ENCODE peak calls at places on chromosomes 11 and 22, in nine cellular contexts. One of them, this sample, is unnamed.

GRCh38 chr11:57311109-57311936 is 13.4 kb downstream of the TNKS1BP1 start:
- DNase-seq in fibroblast of lung: peak; percentile 99
- DNase-seq in A549: peak; percentile 98
- DNase-seq in BE2C: peak; percentile 88
- DNase-seq in ovary: peak; percentile 94
- DNase-seq in tibial nerve: peak; percentile 93
- DNase-seq in IMR-90: peak; percentile 97
- DNase-seq in colonic mucosa: peak; percentile 94
- DNase-seq in Caco-2: peak; percentile 94
- DNase-seq in this sample: peak; percentile 94

GRCh38 chr22:46983046-46983445 is 220.6 kb downstream of the TBC1D22A start:
- DNase-seq in fibroblast of lung: no peak
- DNase-seq in A549: no peak
- DNase-seq in BE2C: no peak
- DNase-seq in ovary: no peak
- DNase-seq in tibial nerve: no peak
- DNase-seq in IMR-90: no peak
- DNase-seq in colonic mucosa: no peak
- DNase-seq in Caco-2: no peak
- DNase-seq in this sample: no peak

GRCh38 chr11:59208956-59209355 is 3.8 kb downstream of the MPEG1 start:
- DNase-seq in fibroblast of lung: no peak
- DNase-seq in A549: no peak
- DNase-seq in BE2C: no peak
- DNase-seq in ovary: no peak
- DNase-seq in tibial nerve: no peak
- DNase-seq in IMR-90: peak; percentile 64
- DNase-seq in colonic mucosa: no peak
- DNase-seq in Caco-2: no peak
- DNase-seq in this sample: no peak

GRCh38 chr11:73982595-73982989 is at the start of gene UCP2:
- DNase-seq in fibroblast of lung: peak; percentile 73
- DNase-seq in A549: peak; percentile 81
- DNase-seq in BE2C: peak; percentile 97
- DNase-seq in ovary: peak; percentile 80
- DNase-seq in tibial nerve: peak; percentile 77
- DNase-seq in IMR-90: peak; percentile 73
- DNase-seq in colonic mucosa: no peak
- DNase-seq in Caco-2: peak; percentile 96
- DNase-seq in this sample: peak; percentile 91

GRCh38 chr11:86795962-86796361 is 4.4 kb upstream of the PRSS23 start:
- DNase-seq in fibroblast of lung: no peak
- DNase-seq in A549: no peak
- DNase-seq in BE2C: no peak
- DNase-seq in ovary: no peak
- DNase-seq in tibial nerve: no peak
- DNase-seq in IMR-90: no peak
- DNase-seq in colonic mucosa: no peak
- DNase-seq in Caco-2: peak; percentile 77
- DNase-seq in this sample: no peak

GRCh38 chr11:119509277-119509841 is 86.4 kb upstream of the THY1 start:
- DNase-seq in fibroblast of lung: peak; percentile 60
- DNase-seq in A549: no peak
- DNase-seq in BE2C: no peak
- DNase-seq in ovary: no peak
- DNase-seq in tibial nerve: no peak
- DNase-seq in IMR-90: peak; percentile 21
- DNase-seq in colonic mucosa: no peak
- DNase-seq in Caco-2: no peak
- DNase-seq in this sample: no peak

GRCh38 chr11:20161230-20161918 is 1.1 kb upstream of the DBX1 start:
- DNase-seq in fibroblast of lung: no peak
- DNase-seq in A549: no peak
- DNase-seq in BE2C: peak; percentile 77
- DNase-seq in ovary: no peak
- DNase-seq in tibial nerve: no peak
- DNase-seq in IMR-90: no peak
- DNase-seq in colonic mucosa: no peak
- DNase-seq in Caco-2: no peak
- DNase-seq in this sample: no peak

GRCh38 chr11:78221396-78222315 is 32.9 kb downstream of the USP35 start:
- DNase-seq in fibroblast of lung: no peak
- DNase-seq in A549: no peak
- DNase-seq in BE2C: no peak
- DNase-seq in ovary: no peak
- DNase-seq in tibial nerve: no peak
- DNase-seq in IMR-90: no peak
- DNase-seq in colonic mucosa: peak; percentile 13
- DNase-seq in Caco-2: no peak
- DNase-seq in this sample: no peak

GRCh38 chr11:72621008-72621610 is 53.1 kb downstream of the PDE2A start:
- DNase-seq in fibroblast of lung: no peak
- DNase-seq in A549: no peak
- DNase-seq in BE2C: no peak
- DNase-seq in ovary: no peak
- DNase-seq in tibial nerve: no peak
- DNase-seq in IMR-90: no peak
- DNase-seq in colonic mucosa: no peak
- DNase-seq in Caco-2: no peak
- DNase-seq in this sample: no peak

GRCh38 chr11:86916330-86916729 is 38.9 kb downstream of the FZD4 start:
- DNase-seq in fibroblast of lung: peak; percentile 66
- DNase-seq in A549: peak; percentile 60
- DNase-seq in BE2C: no peak
- DNase-seq in ovary: no peak
- DNase-seq in tibial nerve: peak; percentile 17
- DNase-seq in IMR-90: peak; percentile 76
- DNase-seq in colonic mucosa: no peak
- DNase-seq in Caco-2: no peak
- DNase-seq in this sample: no peak

GRCh38 chr11:46407635-46408034 is 16.1 kb upstream of the CHRM4 start:
- DNase-seq in fibroblast of lung: no peak
- DNase-seq in A549: no peak
- DNase-seq in BE2C: no peak
- DNase-seq in ovary: no peak
- DNase-seq in tibial nerve: no peak
- DNase-seq in IMR-90: no peak
- DNase-seq in colonic mucosa: no peak
- DNase-seq in Caco-2: no peak
- DNase-seq in this sample: no peak

DNA sequence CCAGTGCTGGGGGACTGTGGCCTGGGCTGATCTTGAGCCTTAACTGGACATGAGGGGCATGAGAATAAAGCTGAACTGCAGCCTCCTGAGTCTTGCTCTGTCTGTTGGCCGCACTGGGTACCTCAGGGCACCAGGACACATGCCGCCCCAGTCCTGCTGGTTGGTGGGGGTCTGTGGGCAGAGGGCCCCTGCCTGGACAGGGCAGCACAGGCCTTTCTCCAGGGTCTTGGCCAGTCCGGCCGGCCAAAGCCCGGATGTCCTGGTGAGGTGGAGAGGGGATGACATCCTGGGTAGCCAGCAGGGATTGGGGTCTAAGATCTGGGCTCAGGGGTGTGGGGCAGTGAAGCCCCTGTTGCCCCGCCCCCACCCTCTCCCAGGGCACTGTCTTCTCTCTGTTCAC is 1.5 kb upstream of the RPS6KA4 start:
- DNase-seq in fibroblast of lung: no peak
- DNase-seq in A549: no peak
- DNase-seq in BE2C: no peak
- DNase-seq in ovary: no peak
- DNase-seq in tibial nerve: no peak
- DNase-seq in IMR-90: no peak
- DNase-seq in colonic mucosa: no peak
- DNase-seq in Caco-2: no peak
- DNase-seq in this sample: no peak
- H3K4me1 ChIP-seq in fibroblast of lung: peaks cover 20% of the 10 kb centered on the region
- H3K4me1 ChIP-seq in A549: peaks cover 50% of the 10 kb centered on the region
- H3K4me1 ChIP-seq in BE2C: peaks cover 4% of the 10 kb centered on the region
- H3K4me1 ChIP-seq in ovary: peaks cover 15% of the 10 kb centered on the region
- H3K4me1 ChIP-seq in tibial nerve: peaks cover 32% of the 10 kb centered on the region
- H3K4me1 ChIP-seq in IMR-90: peaks cover 27% of the 10 kb centered on the region
- H3K4me1 ChIP-seq in colonic mucosa: peaks cover 23% of the 10 kb centered on the region
- H3K4me1 ChIP-seq in Caco-2: peaks cover 46% of the 10 kb centered on the region
- H3K4me1 ChIP-seq in this sample: peaks cover 19% of the 10 kb centered on the region

GRCh38 chr11:27040302-27041115 is at the start of gene BBOX1:
- DNase-seq in fibroblast of lung: no peak
- DNase-seq in A549: no peak
- DNase-seq in BE2C: peak; percentile 3
- DNase-seq in ovary: no peak
- DNase-seq in tibial nerve: no peak
- DNase-seq in IMR-90: no peak
- DNase-seq in colonic mucosa: no peak
- DNase-seq in Caco-2: no peak
- DNase-seq in this sample: no peak

GRCh38 chr11:27041141-27041869 is 690 bp downstream of the BBOX1 start:
- DNase-seq in fibroblast of lung: no peak
- DNase-seq in A549: no peak
- DNase-seq in BE2C: no peak
- DNase-seq in ovary: no peak
- DNase-seq in tibial nerve: no peak
- DNase-seq in IMR-90: no peak
- DNase-seq in colonic mucosa: no peak
- DNase-seq in Caco-2: no peak
- DNase-seq in this sample: no peak

GRCh38 chr11:27039873-27040272 is 742 bp upstream of the BBOX1 start:
- DNase-seq in fibroblast of lung: no peak
- DNase-seq in A549: no peak
- DNase-seq in BE2C: no peak
- DNase-seq in ovary: no peak
- DNase-seq in tibial nerve: no peak
- DNase-seq in IMR-90: no peak
- DNase-seq in colonic mucosa: no peak
- DNase-seq in Caco-2: no peak
- DNase-seq in this sample: no peak
- TF ChIP-seq CTCF in fibroblast of lung: no peak
- TF ChIP-seq CTCF in A549: no peak
- TF ChIP-seq CTCF in BE2C: no peak
- TF ChIP-seq CTCF in ovary: no peak
- TF ChIP-seq CTCF in tibial nerve: no peak
- TF ChIP-seq CTCF in IMR-90: no peak
- TF ChIP-seq CTCF in colonic mucosa: no peak
- TF ChIP-seq CTCF in Caco-2: no peak
- TF ChIP-seq CTCF in this sample: no peak

GRCh38 chr11:12246169-12246568 is 131.2 kb upstream of the PARVA start:
- DNase-seq in fibroblast of lung: no peak
- DNase-seq in A549: no peak
- DNase-seq in BE2C: peak; percentile 66
- DNase-seq in ovary: no peak
- DNase-seq in tibial nerve: no peak
- DNase-seq in IMR-90: no peak
- DNase-seq in colonic mucosa: no peak
- DNase-seq in Caco-2: no peak
- DNase-seq in this sample: no peak

GRCh38 chr11:12244156-12244555 is 133.2 kb upstream of the PARVA start:
- DNase-seq in fibroblast of lung: no peak
- DNase-seq in A549: no peak
- DNase-seq in BE2C: no peak
- DNase-seq in ovary: no peak
- DNase-seq in tibial nerve: no peak
- DNase-seq in IMR-90: no peak
- DNase-seq in colonic mucosa: no peak
- DNase-seq in Caco-2: no peak
- DNase-seq in this sample: no peak

GRCh38 chr11:12245091-12245490 is 132.3 kb upstream of the PARVA start:
- DNase-seq in fibroblast of lung: no peak
- DNase-seq in A549: no peak
- DNase-seq in BE2C: peak; percentile 30
- DNase-seq in ovary: no peak
- DNase-seq in tibial nerve: no peak
- DNase-seq in IMR-90: no peak
- DNase-seq in colonic mucosa: no peak
- DNase-seq in Caco-2: no peak
- DNase-seq in this sample: no peak

GRCh38 chr11:12246989-12247388 is 130.4 kb upstream of the PARVA start:
- DNase-seq in fibroblast of lung: no peak
- DNase-seq in A549: no peak
- DNase-seq in BE2C: no peak
- DNase-seq in ovary: no peak
- DNase-seq in tibial nerve: no peak
- DNase-seq in IMR-90: no peak
- DNase-seq in colonic mucosa: no peak
- DNase-seq in Caco-2: no peak
- DNase-seq in this sample: no peak

DNA sequence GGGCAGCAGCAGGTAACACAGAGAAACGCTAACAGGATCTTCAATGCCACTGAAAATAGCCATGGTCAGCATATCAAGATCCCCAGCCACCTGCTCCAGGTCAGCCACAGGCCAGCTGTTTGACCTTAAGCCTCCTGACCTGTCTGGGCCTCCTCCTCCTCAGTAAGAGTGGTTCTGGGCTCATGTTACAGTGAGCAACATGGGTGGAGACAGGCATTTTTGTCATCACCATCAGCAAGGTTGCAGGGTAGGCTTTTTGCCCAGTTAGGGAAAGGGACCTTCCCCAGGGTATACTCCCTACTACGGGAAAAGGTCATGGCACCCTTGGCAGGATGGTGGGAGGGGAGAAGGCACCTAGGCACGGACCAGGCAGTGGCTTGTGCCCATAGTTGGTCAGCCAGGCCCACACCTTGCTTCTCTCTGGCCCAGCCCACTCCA is 131.8 kb upstream of the PARVA start:
- DNase-seq in fibroblast of lung: peak; percentile 41
- DNase-seq in A549: no peak
- DNase-seq in BE2C: no peak
- DNase-seq in ovary: no peak
- DNase-seq in tibial nerve: no peak
- DNase-seq in IMR-90: peak; percentile 25
- DNase-seq in colonic mucosa: no peak
- DNase-seq in Caco-2: no peak
- DNase-seq in this sample: no peak
- H3K4me1 ChIP-seq in fibroblast of lung: peaks cover 6% of the 10 kb centered on the region
- H3K4me1 ChIP-seq in A549: peaks cover 10% of the 10 kb centered on the region
- H3K4me1 ChIP-seq in BE2C: peaks cover 38% of the 10 kb centered on the region
- H3K4me1 ChIP-seq in ovary: peaks cover 3% of the 10 kb centered on the region
- H3K4me1 ChIP-seq in tibial nerve: peaks cover 10% of the 10 kb centered on the region
- H3K4me1 ChIP-seq in IMR-90: peaks cover 4% of the 10 kb centered on the region
- H3K4me1 ChIP-seq in colonic mucosa: peaks cover 10% of the 10 kb centered on the region
- H3K4me1 ChIP-seq in Caco-2: peaks cover 55% of the 10 kb centered on the region
- H3K4me1 ChIP-seq in this sample: peaks cover 9% of the 10 kb centered on the region

DNA sequence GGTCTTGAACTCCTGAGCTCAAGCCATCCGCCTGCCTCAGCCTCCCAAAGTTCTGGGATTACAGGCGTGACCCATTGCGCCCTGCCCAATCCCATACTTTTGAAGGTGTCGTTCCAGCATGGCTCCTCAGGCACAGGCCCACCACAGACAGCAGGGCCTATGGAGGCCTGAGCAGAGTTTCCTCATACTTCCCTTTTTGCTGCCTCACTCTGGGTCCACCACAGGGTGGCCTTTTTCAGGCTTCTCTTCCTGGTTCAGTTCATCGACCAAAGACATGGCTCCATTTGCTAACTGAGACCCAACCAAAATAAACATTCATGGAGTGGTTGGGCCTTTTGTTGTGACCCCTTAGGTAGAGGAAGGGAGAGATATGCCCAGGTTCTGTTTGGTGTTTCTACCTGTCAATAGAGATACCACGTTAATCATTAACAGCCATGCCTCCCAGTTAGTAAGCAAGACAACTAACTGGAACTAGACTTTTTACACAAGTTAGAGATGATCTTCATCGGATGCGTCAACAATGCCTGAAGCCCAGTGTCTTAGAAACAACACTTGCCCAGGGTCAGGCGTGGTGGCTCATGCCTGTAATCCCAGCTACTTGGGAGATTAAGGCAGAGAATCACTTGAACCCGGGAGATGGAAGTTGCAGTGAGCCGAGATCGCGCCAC is 35.1 kb downstream of the TRIOBP start:
- DNase-seq in fibroblast of lung: no peak
- DNase-seq in A549: peak; percentile 31
- DNase-seq in BE2C: no peak
- DNase-seq in ovary: no peak
- DNase-seq in tibial nerve: no peak
- DNase-seq in IMR-90: no peak
- DNase-seq in colonic mucosa: peak; percentile 80
- DNase-seq in Caco-2: peak; percentile 85
- DNase-seq in this sample: no peak
- TF ChIP-seq CTCF in fibroblast of lung: no peak
- TF ChIP-seq CTCF in A549: no peak
- TF ChIP-seq CTCF in BE2C: peak; percentile 14
- TF ChIP-seq CTCF in ovary: no peak
- TF ChIP-seq CTCF in tibial nerve: no peak
- TF ChIP-seq CTCF in IMR-90: no peak
- TF ChIP-seq CTCF in colonic mucosa: no peak
- TF ChIP-seq CTCF in Caco-2: peak; percentile 33
- TF ChIP-seq CTCF in this sample: peak; percentile 17

This sample was measured in left lung.